ENCODE peak calls at places on chromosomes 3 and 15, in ten cellular contexts. T is fibroblast of the aortic adventitia, P is uterus, U is endodermal cell, M is A549, R is tibial artery, Y is thyroid gland, E is lower leg skin, Q is GM12865, H is RWPE2. I is an unnamed sample.

GRCh38 chr3:188635258-188636038 is 481.5 kb downstream of the LPP start:
- DNase-seq in T (peak; percentile 78), P (no peak), U (no peak), M (no peak), R (no peak), Y (no peak), E (no peak), Q (no peak), H (no peak), I (peak; percentile 69)

GRCh38 chr3:69212411-69213160 is 90.2 kb upstream of the LMOD3 start:
- DNase-seq in T (peak; percentile 41), P (no peak), U (no peak), M (peak; percentile 21), R (no peak), Y (no peak), E (no peak), Q (peak; percentile 69), H (no peak), I (peak; percentile 92)

GRCh38 chr3:86937306-86937791 is 53.6 kb downstream of the VGLL3 start:
- DNase-seq in T (peak; percentile 95), P (peak; percentile 24), U (no peak), M (no peak), R (no peak), Y (no peak), E (peak; percentile 50), Q (no peak), H (peak; percentile 76), I (peak; percentile 92)

GRCh38 chr3:111859974-111860859 is 1.2 kb downstream of the PHLDB2 start:
- DNase-seq in T (peak; percentile 92), P (peak; percentile 76), U (peak; percentile 94), M (peak; percentile 88), R (peak; percentile 87), Y (peak; percentile 68), E (peak; percentile 88), Q (peak; percentile 82), H (peak; percentile 77), I (peak; percentile 91)

GRCh38 chr3:62785384-62785783 is 89.8 kb downstream of the CADPS start:
- DNase-seq in T (no peak), P (no peak), U (no peak), M (no peak), R (no peak), Y (no peak), E (no peak), Q (no peak), H (no peak), I (no peak)

GRCh38 chr3:39721076-39721475 is 88.3 kb upstream of the MYRIP start:
- DNase-seq in T (peak; percentile 20), P (no peak), U (no peak), M (no peak), R (no peak), Y (no peak), E (no peak), Q (no peak), H (no peak), I (no peak)

GRCh38 chr3:184676927-184677326 is 34.9 kb downstream of the MAGEF1 start:
- DNase-seq in T (no peak), P (no peak), U (peak; percentile 43), M (no peak), R (no peak), Y (no peak), E (no peak), Q (no peak), H (no peak), I (no peak)

GRCh38 chr3:9395570-9396300 is 1.7 kb upstream of the SETD5 start:
- DNase-seq in T (no peak), P (no peak), U (no peak), M (no peak), R (no peak), Y (no peak), E (no peak), Q (no peak), H (no peak), I (no peak)

GRCh38 chr3:100402150-100402706 is 889 bp downstream of the LNP1 start:
- DNase-seq in T (peak; percentile 66), P (no peak), U (no peak), M (no peak), R (no peak), Y (no peak), E (no peak), Q (peak; percentile 35), H (no peak), I (peak; percentile 47)

GRCh38 chr3:37901721-37902120 is 40.0 kb downstream of the CTDSPL start:
- DNase-seq in T (no peak), P (no peak), U (no peak), M (no peak), R (no peak), Y (no peak), E (no peak), Q (no peak), H (no peak), I (no peak)

GRCh38 chr3:101850327-101851048 is 1.2 kb downstream of the NFKBIZ start:
- DNase-seq in T (peak; percentile 86), P (no peak), U (no peak), M (no peak), R (no peak), Y (no peak), E (no peak), Q (peak; percentile 83), H (no peak), I (no peak)

GRCh38 chr15:67547836-67548531 is 5.5 kb downstream of the MAP2K5 start:
- DNase-seq in T (peak; percentile 58), P (no peak), U (no peak), M (no peak), R (no peak), Y (no peak), E (no peak), Q (no peak), H (no peak), I (no peak)

GRCh38 chr15:63531586-63531985 is 27.2 kb downstream of the USP3 start:
- DNase-seq in T (no peak), P (no peak), U (no peak), M (peak; percentile 30), R (no peak), Y (no peak), E (no peak), Q (peak; percentile 42), H (no peak), I (no peak)
- TF ChIP-seq CTCF in T (peak; percentile 23), P (no peak), U (peak; percentile 65), M (no peak), R (no peak), Y (no peak), E (no peak), Q (peak; percentile 28), H (peak; percentile 28), I (peak; percentile 24)

GRCh38 chr3:57808961-57809608 is 53.0 kb downstream of the SLMAP start:
- DNase-seq in T (no peak), P (no peak), U (no peak), M (no peak), R (no peak), Y (no peak), E (no peak), Q (no peak), H (no peak), I (no peak)

GRCh38 chr3:57797701-57798487 is 41.8 kb downstream of the SLMAP start:
- DNase-seq in T (no peak), P (no peak), U (no peak), M (no peak), R (no peak), Y (no peak), E (no peak), Q (no peak), H (no peak), I (no peak)

GRCh38 chr3:57805674-57806073 is 49.6 kb downstream of the SLMAP start:
- DNase-seq in T (peak; percentile 73), P (no peak), U (peak; percentile 56), M (peak; percentile 49), R (no peak), Y (no peak), E (no peak), Q (no peak), H (no peak), I (peak; percentile 67)

GRCh38 chr3:57805263-57805662 is 49.2 kb downstream of the SLMAP start:
- DNase-seq in T (no peak), P (no peak), U (no peak), M (no peak), R (no peak), Y (no peak), E (no peak), Q (no peak), H (no peak), I (no peak)

GRCh38 chr3:57803647-57804081 is 47.6 kb downstream of the SLMAP start:
- DNase-seq in T (peak; percentile 95), P (peak; percentile 38), U (peak; percentile 56), M (peak; percentile 52), R (peak; percentile 25), Y (peak; percentile 20), E (peak; percentile 66), Q (no peak), H (no peak), I (peak; percentile 90)
- H3K4me3 ChIP-seq in T (peak overlapping the region; percentile 34), P (no peak overlapping the region), U (no peak overlapping the region), M (peak overlapping the region; percentile 18), R (no peak overlapping the region), Y (no peak overlapping the region), E (no peak overlapping the region), Q (no peak overlapping the region), H (no peak overlapping the region), I (no peak overlapping the region)

GRCh38 chr3:186257866-186258265 is 104.2 kb downstream of the DGKG start:
- DNase-seq in T (no peak), P (no peak), U (no peak), M (no peak), R (no peak), Y (no peak), E (no peak), Q (no peak), H (no peak), I (no peak)

GRCh38 chr3:186261638-186262037 is 100.4 kb downstream of the DGKG start:
- DNase-seq in T (no peak), P (no peak), U (peak; percentile 76), M (no peak), R (no peak), Y (no peak), E (no peak), Q (peak; percentile 35), H (no peak), I (no peak)

GRCh38 chr3:186258968-186259367 is 103.1 kb downstream of the DGKG start:
- DNase-seq in T (no peak), P (no peak), U (no peak), M (no peak), R (no peak), Y (no peak), E (no peak), Q (no peak), H (no peak), I (no peak)

GRCh38 chr3:186259612-186260383 is 102.2 kb downstream of the DGKG start:
- DNase-seq in T (peak; percentile 59), P (peak; percentile 53), U (peak; percentile 97), M (peak; percentile 72), R (peak; percentile 46), Y (peak; percentile 82), E (peak; percentile 20), Q (peak; percentile 79), H (peak; percentile 91), I (peak; percentile 51)

GRCh38 chr3:186260726-186261125 is 101.3 kb downstream of the DGKG start:
- DNase-seq in T (no peak), P (no peak), U (no peak), M (no peak), R (no peak), Y (no peak), E (no peak), Q (no peak), H (no peak), I (no peak)
- TF ChIP-seq CTCF in T (no peak), P (no peak), U (no peak), M (no peak), R (no peak), Y (no peak), E (no peak), Q (no peak), H (no peak), I (no peak)

GRCh38 chr3:148178508-148178907 is 519.2 kb upstream of the AGTR1 start:
- DNase-seq in T (no peak), P (no peak), U (no peak), M (no peak), R (no peak), Y (no peak), E (no peak), Q (no peak), H (no peak), I (no peak)
- H3K4me3 ChIP-seq in T (no peak overlapping the region), P (no peak overlapping the region), U (no peak overlapping the region), M (no peak overlapping the region), R (no peak overlapping the region), Y (no peak overlapping the region), E (no peak overlapping the region), Q (no peak overlapping the region), H (no peak overlapping the region), I (no peak overlapping the region)